ENCODE peak calls at places on chromosomes 6 and 20, in six cellular contexts. One of them, this sample, is unnamed.

GRCh38 chr20:38726849-38727601 is 2.7 kb downstream of the SLC32A1 start:
- DNase-seq in cardiac fibroblast: peak
- DNase-seq in activated naive CD8-positive, alpha-beta T cell treated with anti-CD3 and anti-CD28 coated beads, Interleukin-2, amount 50 U/mL, for 24 hours: peak
- DNase-seq in stimulated activated CD4-positive, alpha-beta T cell treated with anti-CD3 and anti-CD28 coated beads, Interleukin-15, amount 100 ng/mL, for 1 hour: no peak
- DNase-seq in activated T-helper 9 cell treated with anti-CD3 and anti-CD28 coated beads, Interleukin-2, amount 50 U/mL, for 16 hours: no peak
- DNase-seq in H54: no peak
- DNase-seq in this sample: peak

GRCh38 chr6:33372532-33373123 is 19.0 kb upstream of the KIFC1 start:
- DNase-seq in cardiac fibroblast: no peak
- DNase-seq in activated naive CD8-positive, alpha-beta T cell treated with anti-CD3 and anti-CD28 coated beads, Interleukin-2, amount 50 U/mL, for 24 hours: no peak
- DNase-seq in stimulated activated CD4-positive, alpha-beta T cell treated with anti-CD3 and anti-CD28 coated beads, Interleukin-15, amount 100 ng/mL, for 1 hour: no peak
- DNase-seq in activated T-helper 9 cell treated with anti-CD3 and anti-CD28 coated beads, Interleukin-2, amount 50 U/mL, for 16 hours: no peak
- DNase-seq in H54: no peak
- DNase-seq in this sample: no peak

GRCh38 chr6:37433657-37434271 is 743 bp downstream of the CMTR1 start:
- DNase-seq in cardiac fibroblast: peak
- DNase-seq in activated naive CD8-positive, alpha-beta T cell treated with anti-CD3 and anti-CD28 coated beads, Interleukin-2, amount 50 U/mL, for 24 hours: peak
- DNase-seq in stimulated activated CD4-positive, alpha-beta T cell treated with anti-CD3 and anti-CD28 coated beads, Interleukin-15, amount 100 ng/mL, for 1 hour: no peak
- DNase-seq in activated T-helper 9 cell treated with anti-CD3 and anti-CD28 coated beads, Interleukin-2, amount 50 U/mL, for 16 hours: peak
- DNase-seq in H54: no peak
- DNase-seq in this sample: no peak

GRCh38 chr6:154615483-154616025 is 105.1 kb upstream of the CNKSR3 start:
- DNase-seq in cardiac fibroblast: peak
- DNase-seq in activated naive CD8-positive, alpha-beta T cell treated with anti-CD3 and anti-CD28 coated beads, Interleukin-2, amount 50 U/mL, for 24 hours: no peak
- DNase-seq in stimulated activated CD4-positive, alpha-beta T cell treated with anti-CD3 and anti-CD28 coated beads, Interleukin-15, amount 100 ng/mL, for 1 hour: no peak
- DNase-seq in activated T-helper 9 cell treated with anti-CD3 and anti-CD28 coated beads, Interleukin-2, amount 50 U/mL, for 16 hours: no peak
- DNase-seq in H54: peak
- DNase-seq in this sample: no peak

GRCh38 chr6:128463942-128464341 is 56.5 kb downstream of the PTPRK start:
- DNase-seq in cardiac fibroblast: peak
- DNase-seq in activated naive CD8-positive, alpha-beta T cell treated with anti-CD3 and anti-CD28 coated beads, Interleukin-2, amount 50 U/mL, for 24 hours: no peak
- DNase-seq in stimulated activated CD4-positive, alpha-beta T cell treated with anti-CD3 and anti-CD28 coated beads, Interleukin-15, amount 100 ng/mL, for 1 hour: no peak
- DNase-seq in activated T-helper 9 cell treated with anti-CD3 and anti-CD28 coated beads, Interleukin-2, amount 50 U/mL, for 16 hours: no peak
- DNase-seq in H54: no peak
- DNase-seq in this sample: no peak

GRCh38 chr6:37580164-37580955 is 80.7 kb upstream of the CCDC167 start:
- DNase-seq in cardiac fibroblast: no peak
- DNase-seq in activated naive CD8-positive, alpha-beta T cell treated with anti-CD3 and anti-CD28 coated beads, Interleukin-2, amount 50 U/mL, for 24 hours: no peak
- DNase-seq in stimulated activated CD4-positive, alpha-beta T cell treated with anti-CD3 and anti-CD28 coated beads, Interleukin-15, amount 100 ng/mL, for 1 hour: no peak
- DNase-seq in activated T-helper 9 cell treated with anti-CD3 and anti-CD28 coated beads, Interleukin-2, amount 50 U/mL, for 16 hours: no peak
- DNase-seq in H54: no peak
- DNase-seq in this sample: no peak

GRCh38 chr6:162238675-162239074 is 488.9 kb downstream of the PRKN start:
- DNase-seq in cardiac fibroblast: no peak
- DNase-seq in activated naive CD8-positive, alpha-beta T cell treated with anti-CD3 and anti-CD28 coated beads, Interleukin-2, amount 50 U/mL, for 24 hours: no peak
- DNase-seq in stimulated activated CD4-positive, alpha-beta T cell treated with anti-CD3 and anti-CD28 coated beads, Interleukin-15, amount 100 ng/mL, for 1 hour: no peak
- DNase-seq in activated T-helper 9 cell treated with anti-CD3 and anti-CD28 coated beads, Interleukin-2, amount 50 U/mL, for 16 hours: no peak
- DNase-seq in H54: no peak
- DNase-seq in this sample: no peak

GRCh38 chr6:142372348-142372747 is 70.5 kb downstream of the ADGRG6 start:
- DNase-seq in cardiac fibroblast: peak
- DNase-seq in activated naive CD8-positive, alpha-beta T cell treated with anti-CD3 and anti-CD28 coated beads, Interleukin-2, amount 50 U/mL, for 24 hours: no peak
- DNase-seq in stimulated activated CD4-positive, alpha-beta T cell treated with anti-CD3 and anti-CD28 coated beads, Interleukin-15, amount 100 ng/mL, for 1 hour: no peak
- DNase-seq in activated T-helper 9 cell treated with anti-CD3 and anti-CD28 coated beads, Interleukin-2, amount 50 U/mL, for 16 hours: no peak
- DNase-seq in H54: no peak
- DNase-seq in this sample: no peak

GRCh38 chr20:62854121-62854520 is 7.5 kb downstream of the TCFL5 start:
- DNase-seq in cardiac fibroblast: no peak
- DNase-seq in activated naive CD8-positive, alpha-beta T cell treated with anti-CD3 and anti-CD28 coated beads, Interleukin-2, amount 50 U/mL, for 24 hours: no peak
- DNase-seq in stimulated activated CD4-positive, alpha-beta T cell treated with anti-CD3 and anti-CD28 coated beads, Interleukin-15, amount 100 ng/mL, for 1 hour: no peak
- DNase-seq in activated T-helper 9 cell treated with anti-CD3 and anti-CD28 coated beads, Interleukin-2, amount 50 U/mL, for 16 hours: no peak
- DNase-seq in H54: no peak
- DNase-seq in this sample: no peak